ENCODE peak calls at places on chromosomes 6 and 20, in five cellular contexts. K is transverse colon, L is astrocyte, F is adrenal gland, J is nephron progenitor cell. C is an unnamed sample.

GRCh38 chr20:16608265-16608636 is 35.0 kb upstream of the KIF16B start:
- DNase-seq in K (peak), L (no peak), F (peak), J (no peak), C (no peak)

GRCh38 chr6:10429638-10430427 is 15.0 kb upstream of the TFAP2A start:
- DNase-seq in K (no peak), L (peak), F (no peak), J (no peak), C (peak)

GRCh38 chr6:150685860-150686259 is 86.2 kb downstream of the PLEKHG1 start:
- DNase-seq in K (peak), L (no peak), F (no peak), J (peak), C (no peak)

GRCh38 chr6:16751251-16751946 is 9.9 kb downstream of the ATXN1 start:
- DNase-seq in K (no peak), L (peak), F (no peak), J (no peak), C (peak)

GRCh38 chr6:28980137-28980796 is 24.8 kb downstream of the ZNF311 start:
- DNase-seq in K (no peak), L (no peak), F (no peak), J (no peak), C (no peak)

GRCh38 chr20:47300071-47300470 is 56.4 kb downstream of the ZMYND8 start:
- DNase-seq in K (no peak), L (peak), F (no peak), J (no peak), C (peak)

GRCh38 chr6:90184334-90185298 is 112.0 kb downstream of the BACH2 start:
- DNase-seq in K (no peak), L (peak), F (no peak), J (no peak), C (no peak)

GRCh38 chr20:23420943-23421925 is at the start of gene NAPB:
- DNase-seq in K (peak), L (peak), F (peak), J (peak), C (peak)

GRCh38 chr6:12245763-12246720 is 44.1 kb upstream of the EDN1 start:
- DNase-seq in K (peak), L (no peak), F (no peak), J (no peak), C (no peak)

GRCh38 chr6:26204332-26205160 is 117.3 kb downstream of the HFE start:
- DNase-seq in K (peak), L (peak), F (peak), J (peak), C (peak)

GRCh38 chr6:47404436-47404835 is 73.2 kb upstream of the CD2AP start:
- DNase-seq in K (no peak), L (no peak), F (no peak), J (no peak), C (no peak)

GRCh38 chr6:56581561-56581960 is 61.1 kb downstream of the DST start:
- DNase-seq in K (no peak), L (no peak), F (no peak), J (no peak), C (peak)

GRCh38 chr6:14910692-14911547 is 334.9 kb upstream of the JARID2 start:
- DNase-seq in K (peak), L (no peak), F (peak), J (no peak), C (peak)

GRCh38 chr6:89655122-89655521 is 16.6 kb upstream of the LYRM2 start:
- DNase-seq in K (no peak), L (peak), F (no peak), J (no peak), C (no peak)

GRCh38 chr20:37992802-37993538 is 40.3 kb downstream of the TTI1 start:
- DNase-seq in K (peak), L (peak), F (peak), J (peak), C (peak)
- TF ChIP-seq CTCF in K (peak), L (no peak), F (peak), J (peak), C (peak)

GRCh38 chr6:144063744-144064401 is 31.5 kb downstream of the SF3B5 start:
- DNase-seq in K (peak), L (no peak), F (peak), J (peak), C (peak)
- TF ChIP-seq CTCF in K (peak), L (no peak), F (peak), J (no peak), C (no peak)

GRCh38 chr20:48629069-48629959 is 198.5 kb downstream of the PREX1 start:
- DNase-seq in K (no peak), L (no peak), F (no peak), J (no peak), C (no peak)
- TF ChIP-seq CTCF in K (no peak), L (no peak), F (no peak), J (no peak), C (no peak)

GRCh38 chr20:10005885-10006284 is 28.9 kb upstream of the ANKEF1 start:
- DNase-seq in K (no peak), L (no peak), F (no peak), J (no peak), C (no peak)

GRCh38 chr20:10007747-10008146 is 27.0 kb upstream of the ANKEF1 start:
- DNase-seq in K (no peak), L (no peak), F (no peak), J (no peak), C (no peak)

GRCh38 chr20:10006461-10006860 is 28.3 kb upstream of the ANKEF1 start:
- DNase-seq in K (no peak), L (no peak), F (no peak), J (no peak), C (no peak)

GRCh38 chr20:10004900-10005299 is 29.9 kb upstream of the ANKEF1 start:
- DNase-seq in K (no peak), L (no peak), F (no peak), J (no peak), C (no peak)

GRCh38 chr20:10007158-10007557 is 27.6 kb upstream of the ANKEF1 start:
- DNase-seq in K (no peak), L (no peak), F (no peak), J (no peak), C (no peak)
- TF ChIP-seq CTCF in K (no peak), L (no peak), F (no peak), J (no peak), C (no peak)

GRCh38 chr6:131950767-131951575 is at the start of gene CCN2:
- DNase-seq in K (peak), L (peak), F (peak), J (peak), C (peak)

GRCh38 chr6:131949615-131949908 is 1.6 kb downstream of the CCN2 start:
- DNase-seq in K (no peak), L (peak), F (no peak), J (no peak), C (peak)

GRCh38 chr6:131951576-131952230 is 531 bp upstream of the CCN2 start:
- DNase-seq in K (no peak), L (no peak), F (no peak), J (no peak), C (no peak)

GRCh38 chr6:131948692-131949614 is 2.2 kb downstream of the CCN2 start:
- DNase-seq in K (no peak), L (peak), F (no peak), J (no peak), C (peak)

GRCh38 chr6:131949909-131950766 is 1.0 kb downstream of the CCN2 start:
- DNase-seq in K (peak), L (peak), F (peak), J (peak), C (peak)
- TF ChIP-seq CTCF in K (peak), L (peak), F (peak), J (peak), C (peak)